ENCODE peak calls at places on chromosomes 4 and X, in six cellular contexts. I, P, Q, F, X and B are unnamed samples.

GRCh38 chr4:184792950-184793555 is 32.7 kb downstream of the ACSL1 start:
- DNase-seq in I (peak), P (peak), Q (peak), F (no peak), X (no peak), B (no peak)

GRCh38 chr4:15240764-15241163 is 187.1 kb upstream of the C1QTNF7 start:
- DNase-seq in I (no peak), P (no peak), Q (no peak), F (no peak), X (no peak), B (no peak)

GRCh38 chr4:122666527-122667245 is 45.8 kb upstream of the IL21 start:
- DNase-seq in I (peak), P (no peak), Q (no peak), F (no peak), X (no peak), B (no peak)

GRCh38 chrX:108198420-108198819 is 106.8 kb downstream of the ATG4A start:
- DNase-seq in I (no peak), P (no peak), Q (no peak), F (no peak), X (no peak), B (no peak)

GRCh38 chrX:19630776-19631707 is 115.7 kb upstream of the MAP3K15 start:
- DNase-seq in I (no peak), P (no peak), Q (no peak), F (no peak), X (no peak), B (no peak)

GRCh38 chr4:97016186-97016945 is 1126.9 kb downstream of the STPG2 start:
- DNase-seq in I (no peak), P (no peak), Q (no peak), F (no peak), X (no peak), B (no peak)

GRCh38 chr4:38377195-38377594 is 286.8 kb upstream of the KLF3 start:
- DNase-seq in I (no peak), P (no peak), Q (no peak), F (no peak), X (no peak), B (no peak)

GRCh38 chr4:59094505-59094904 is 1984.3 kb upstream of the IGFBP7 start:
- DNase-seq in I (no peak), P (no peak), Q (no peak), F (peak), X (no peak), B (no peak)

GRCh38 chr4:154984148-154984547 is 203.1 kb downstream of the RBM46 start:
- DNase-seq in I (no peak), P (no peak), Q (no peak), F (no peak), X (peak), B (no peak)

GRCh38 chr4:183394166-183394951 is 50.1 kb upstream of the CDKN2AIP start:
- DNase-seq in I (no peak), P (no peak), Q (no peak), F (no peak), X (no peak), B (no peak)

GRCh38 chr4:41859106-41859505 is 76.1 kb upstream of the TMEM33 start:
- DNase-seq in I (no peak), P (no peak), Q (no peak), F (no peak), X (no peak), B (no peak)
- TF ChIP-seq JUND in I (no peak), P (no peak), Q (no peak), F (no peak), X (no peak), B (no peak)

GRCh38 chrX:130902446-130902782 is 595 bp downstream of the ENOX2 start:
- DNase-seq in I (no peak), P (no peak), Q (no peak), F (no peak), X (no peak), B (no peak)

GRCh38 chrX:130906776-130907175 is 3.8 kb upstream of the ENOX2 start:
- DNase-seq in I (no peak), P (peak), Q (no peak), F (no peak), X (no peak), B (no peak)

GRCh38 chrX:130902783-130903613 is at the start of gene ENOX2:
- DNase-seq in I (peak), P (peak), Q (peak), F (peak), X (peak), B (peak)
- TF ChIP-seq CTCF in I (no peak), P (no peak), Q (no peak), F (no peak), X (no peak), B (no peak)

DNA sequence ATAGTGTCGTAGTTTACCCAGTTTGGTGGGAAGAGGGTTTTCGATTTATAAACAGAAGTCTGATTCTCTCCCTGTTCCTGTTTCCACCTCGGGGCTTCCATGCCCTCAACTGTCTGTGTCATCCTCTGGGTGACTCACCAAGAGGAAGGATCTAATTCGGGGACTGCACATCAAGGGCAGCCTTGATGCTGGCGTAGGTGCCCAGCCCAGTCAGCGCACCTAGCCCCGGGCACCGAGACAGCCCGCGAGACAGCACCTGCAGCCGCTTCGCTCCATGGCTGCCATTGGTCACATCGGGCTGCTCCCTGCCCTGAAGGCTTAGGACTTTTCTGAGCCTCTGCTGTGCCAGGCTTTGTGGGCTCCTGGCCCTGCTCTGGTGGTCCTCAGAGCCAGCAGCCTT is 7.8 kb downstream of the ABCD1 start:
- DNase-seq in I (no peak), P (no peak), Q (no peak), F (no peak), X (no peak), B (no peak)
- TF ChIP-seq JUND in I (no peak), P (no peak), Q (no peak), F (no peak), X (no peak), B (no peak)

DNA sequence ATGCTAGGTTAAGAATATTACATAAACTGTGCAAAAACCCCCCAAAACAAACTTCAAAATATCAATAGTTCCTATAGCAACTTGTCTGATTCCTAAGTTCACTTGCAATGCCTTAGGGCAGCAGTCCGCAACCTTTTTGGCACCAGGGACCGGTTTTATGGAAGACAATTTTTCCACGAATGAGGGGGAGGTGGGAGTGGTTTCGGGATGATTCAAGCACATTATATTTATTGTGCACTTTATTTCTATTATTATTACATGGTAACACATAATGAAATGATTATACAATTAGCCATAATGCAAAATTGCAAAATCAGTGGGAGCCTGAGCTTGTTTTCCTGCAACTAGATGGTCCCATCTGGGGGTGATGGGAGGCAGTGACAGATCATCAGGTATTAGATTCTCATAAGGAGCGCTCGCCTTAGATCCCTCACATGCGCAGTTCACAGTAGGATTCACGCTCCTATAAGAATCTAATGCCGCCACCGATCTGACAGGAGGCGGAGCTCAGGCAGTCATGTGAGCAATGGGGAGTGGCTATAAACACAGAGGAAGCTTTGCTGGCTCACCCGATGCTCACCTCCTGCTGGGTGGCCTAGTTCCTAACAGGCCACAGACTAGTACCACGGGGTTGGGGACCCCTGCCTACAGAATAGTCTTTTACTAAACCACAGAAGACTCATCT is 39.7 kb downstream of the ACOX3 start:
- DNase-seq in I (no peak), P (no peak), Q (peak), F (no peak), X (no peak), B (no peak)
- TF ChIP-seq CTCF in I (no peak), P (no peak), Q (peak), F (no peak), X (no peak), B (no peak)

GRCh38 chr4:152556283-152556682 is 20.4 kb upstream of the FBXW7 start:
- DNase-seq in I (no peak), P (no peak), Q (no peak), F (no peak), X (no peak), B (no peak)
- TF ChIP-seq JUND in I (no peak), P (no peak), Q (no peak), F (no peak), X (no peak), B (no peak)

DNA sequence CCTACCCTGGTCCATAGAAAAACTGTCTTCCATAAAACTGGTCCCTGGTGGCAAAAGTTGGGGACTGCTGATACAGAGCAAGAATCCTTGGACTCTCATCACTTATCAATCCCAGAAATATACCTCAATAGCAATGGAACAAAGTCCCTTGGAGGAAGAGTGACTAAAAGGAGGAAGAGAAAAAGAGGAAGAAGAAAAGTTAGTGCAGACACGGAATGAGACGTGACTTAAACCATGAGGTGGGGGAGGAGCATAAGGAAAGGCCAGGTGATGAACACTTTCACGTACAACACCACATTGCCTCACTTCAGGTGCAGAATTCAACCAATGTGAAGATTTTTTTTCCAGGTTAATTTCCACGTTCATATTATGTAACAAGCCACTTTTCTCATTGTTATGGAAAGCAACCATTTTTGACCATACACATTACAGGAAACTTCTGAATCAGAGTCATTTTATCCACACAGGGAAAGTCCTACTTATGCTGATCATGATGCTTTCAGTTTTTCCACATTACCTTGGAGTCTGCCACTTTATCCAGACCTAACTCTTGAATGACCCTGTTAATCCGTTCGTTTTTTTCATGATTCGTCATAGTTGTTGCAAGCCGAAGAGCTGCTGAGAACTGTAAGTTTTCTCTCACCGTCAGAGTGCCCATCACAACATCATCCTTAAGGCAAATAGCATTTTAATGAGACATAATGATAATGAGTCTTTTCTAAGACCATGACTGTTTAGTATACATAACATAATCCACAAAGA is 27.7 kb downstream of the ABCG2 start:
- DNase-seq in I (no peak), P (no peak), Q (no peak), F (no peak), X (no peak), B (no peak)
- TF ChIP-seq CTCF in I (no peak), P (no peak), Q (no peak), F (no peak), X (no peak), B (no peak)

GRCh38 chr4:2049811-2050210 is 9.3 kb upstream of the NAT8L start:
- DNase-seq in I (no peak), P (no peak), Q (no peak), F (peak), X (no peak), B (no peak)

GRCh38 chr4:2051086-2051485 is 8.0 kb upstream of the NAT8L start:
- DNase-seq in I (no peak), P (no peak), Q (no peak), F (no peak), X (no peak), B (no peak)

GRCh38 chr4:2057382-2058065 is 1.6 kb upstream of the NAT8L start:
- DNase-seq in I (no peak), P (no peak), Q (no peak), F (peak), X (no peak), B (no peak)

GRCh38 chr4:2058264-2059033 is 678 bp upstream of the NAT8L start:
- DNase-seq in I (no peak), P (no peak), Q (peak), F (no peak), X (no peak), B (peak)

DNA sequence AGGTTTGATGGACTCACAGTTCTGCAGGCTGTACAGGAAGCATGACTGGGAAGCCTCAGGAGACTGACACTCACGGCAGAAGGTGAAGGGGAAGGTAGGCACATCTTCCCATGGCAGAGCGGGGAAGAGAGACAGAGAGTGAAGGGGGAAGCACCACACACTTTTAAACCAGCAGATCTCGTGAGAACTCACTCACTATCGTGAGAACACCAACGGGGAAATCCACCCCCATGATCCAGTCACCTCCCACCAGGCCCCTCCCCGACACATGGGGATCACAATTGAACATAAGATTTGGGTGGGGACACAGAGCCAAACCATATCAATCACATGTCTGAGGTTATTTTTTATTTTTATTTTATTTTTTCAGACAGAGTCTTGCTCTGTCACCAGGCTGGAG is 4.9 kb upstream of the NAT8L start:
- DNase-seq in I (no peak), P (no peak), Q (no peak), F (peak), X (no peak), B (no peak)
- TF ChIP-seq JUND in I (no peak), P (no peak), Q (no peak), F (no peak), X (no peak), B (no peak)

GRCh38 chr4:186200436-186201409 is 9.4 kb downstream of the CYP4V2 start:
- DNase-seq in I (no peak), P (no peak), Q (no peak), F (no peak), X (no peak), B (no peak)

GRCh38 chr4:186203391-186203802 is 12.0 kb downstream of the CYP4V2 start:
- DNase-seq in I (no peak), P (no peak), Q (peak), F (no peak), X (no peak), B (peak)

GRCh38 chr4:186202490-186203140 is 11.2 kb downstream of the CYP4V2 start:
- DNase-seq in I (no peak), P (no peak), Q (no peak), F (no peak), X (no peak), B (no peak)

GRCh38 chr4:186204103-186204559 is 12.8 kb downstream of the CYP4V2 start:
- DNase-seq in I (peak), P (no peak), Q (peak), F (no peak), X (no peak), B (peak)

GRCh38 chr4:186201535-186202230 is 10.3 kb downstream of the CYP4V2 start:
- DNase-seq in I (peak), P (peak), Q (peak), F (peak), X (no peak), B (peak)
- TF ChIP-seq CTCF in I (peak), P (peak), Q (peak), F (peak), X (peak), B (peak)

GRCh38 chr4:80507077-80507476 is 171.5 kb downstream of the CFAP299 start:
- DNase-seq in I (no peak), P (no peak), Q (peak), F (no peak), X (no peak), B (no peak)
- TF ChIP-seq JUND in I (no peak), P (no peak), Q (no peak), F (no peak), X (no peak), B (no peak)